ENCODE peak calls at places on chromosomes 12 and 14, in six cellular contexts. Z is K562, X is GM12878, K is HCT116, G is HepG2, T is H1. L is an unnamed sample.

GRCh38 chr14:51928568-51928967 is 60.8 kb upstream of the RTRAF start:
- DNase-seq in Z (no peak), X (no peak), K (no peak), G (no peak), T (no peak), L (no peak)

GRCh38 chr12:104423809-104424208 is 32.9 kb upstream of the CHST11 start:
- DNase-seq in Z (no peak), X (no peak), K (no peak), G (peak; percentile 8), T (no peak), L (no peak)

GRCh38 chr12:54134850-54135249 is 53.9 kb downstream of the SMUG1 start:
- DNase-seq in Z (no peak), X (no peak), K (no peak), G (no peak), T (no peak), L (no peak)

GRCh38 chr12:48998497-48999353 is 450 bp downstream of the DDN start:
- DNase-seq in Z (peak; percentile 59), X (no peak), K (no peak), G (no peak), T (peak; percentile 82), L (no peak)

GRCh38 chr12:111446631-111447570 is 41.2 kb downstream of the SH2B3 start:
- DNase-seq in Z (no peak), X (no peak), K (no peak), G (no peak), T (peak; percentile 40), L (no peak)

GRCh38 chr14:32407170-32407569 is 78.1 kb downstream of the AKAP6 start:
- DNase-seq in Z (no peak), X (no peak), K (no peak), G (no peak), T (no peak), L (no peak)

GRCh38 chr12:90106568-90106967 is 397.9 kb upstream of the ATP2B1 start:
- DNase-seq in Z (no peak), X (no peak), K (no peak), G (no peak), T (no peak), L (no peak)

GRCh38 chr12:130665753-130666152 is 50.3 kb downstream of the RIMBP2 start:
- DNase-seq in Z (no peak), X (no peak), K (no peak), G (no peak), T (no peak), L (no peak)

GRCh38 chr14:99179506-99179905 is 92.5 kb downstream of the BCL11B start:
- DNase-seq in Z (no peak), X (no peak), K (no peak), G (no peak), T (no peak), L (no peak)

GRCh38 chr12:100987552-100988277 is 193.1 kb downstream of the ANO4 start:
- DNase-seq in Z (peak; percentile 12), X (peak; percentile 83), K (peak; percentile 19), G (peak; percentile 20), T (peak; percentile 55), L (peak; percentile 65)

GRCh38 chr12:58309806-58310205 is 368.4 kb downstream of the ATP23 start:
- DNase-seq in Z (no peak), X (no peak), K (no peak), G (no peak), T (no peak), L (no peak)

GRCh38 chr12:14769837-14770494 is 33.3 kb downstream of the WBP11 start:
- DNase-seq in Z (no peak), X (peak; percentile 84), K (peak; percentile 56), G (peak; percentile 83), T (peak; percentile 91), L (peak; percentile 96)

GRCh38 chr14:88967299-88967698 is 142.8 kb downstream of the TTC8 start:
- DNase-seq in Z (no peak), X (no peak), K (no peak), G (no peak), T (no peak), L (no peak)

GRCh38 chr12:14307004-14307403 is 58.5 kb upstream of the ATF7IP start:
- DNase-seq in Z (no peak), X (no peak), K (no peak), G (no peak), T (no peak), L (no peak)

GRCh38 chr14:90093942-90094595 is 32.3 kb downstream of the KCNK13 start:
- DNase-seq in Z (no peak), X (no peak), K (no peak), G (no peak), T (no peak), L (no peak)

GRCh38 chr14:55074662-55075061 is 23.2 kb downstream of the MAPK1IP1L start:
- DNase-seq in Z (no peak), X (peak; percentile 81), K (no peak), G (no peak), T (peak; percentile 43), L (no peak)

GRCh38 chr12:82225871-82226270 is 132.3 kb downstream of the CCDC59 start:
- DNase-seq in Z (no peak), X (no peak), K (no peak), G (no peak), T (no peak), L (no peak)

GRCh38 chr12:87127272-87127671 is 871.1 kb upstream of the MGAT4C start:
- DNase-seq in Z (no peak), X (no peak), K (no peak), G (no peak), T (no peak), L (no peak)

GRCh38 chr12:96301732-96302131 is 98.5 kb downstream of the CDK17 start:
- DNase-seq in Z (no peak), X (no peak), K (no peak), G (no peak), T (no peak), L (no peak)

GRCh38 chr12:122097641-122098364 is 19.2 kb downstream of the MLXIP start:
- DNase-seq in Z (peak; percentile 86), X (no peak), K (no peak), G (peak; percentile 46), T (no peak), L (no peak)
- TF ChIP-seq ZNF274 in Z (no peak), X (no peak), K (no peak), G (no peak), T (no peak), L (no peak)

GRCh38 chr14:102508774-102509743 is 517 bp downstream of the ANKRD9 start:
- DNase-seq in Z (peak; percentile 67), X (no peak), K (no peak), G (no peak), T (no peak), L (no peak)
- H3K9ac ChIP-seq in Z (peak overlapping the region; percentile 90), X (no peak overlapping the region), K (peak overlapping the region; percentile 84), G (peak overlapping the region; percentile 80), T (peak overlapping the region; percentile 68), L (peak overlapping the region; percentile 81)

DNA sequence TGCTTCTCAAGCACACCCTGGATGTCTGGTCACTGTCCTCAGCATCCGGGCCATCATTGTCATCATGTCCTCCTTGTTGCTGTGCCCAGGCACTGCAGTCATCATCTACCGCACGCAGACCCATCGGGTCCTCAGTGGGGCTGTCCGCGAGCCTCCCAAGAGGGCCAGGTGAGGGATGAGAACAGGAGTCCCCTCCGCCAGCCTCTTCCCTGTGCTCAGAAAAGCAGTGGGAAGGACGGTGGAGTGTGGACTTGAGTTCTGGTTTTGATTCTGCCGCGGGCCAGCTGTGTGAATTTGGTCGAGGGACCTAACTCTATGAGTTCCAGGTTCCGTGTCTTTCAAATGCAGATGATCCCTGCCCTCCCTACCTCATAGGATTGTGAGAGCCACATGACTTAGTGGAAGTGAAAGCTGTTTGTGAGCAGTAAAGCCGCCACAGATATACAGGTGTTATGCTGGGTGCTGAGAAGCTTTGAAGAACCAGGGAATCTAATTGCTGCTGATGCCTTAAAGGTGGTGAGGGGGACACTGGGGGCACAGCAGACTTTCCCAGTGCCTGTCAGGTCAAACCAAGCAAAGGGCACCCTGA is 122.9 kb upstream of the RAP1B start:
- DNase-seq in Z (no peak), X (no peak), K (no peak), G (no peak), T (no peak), L (no peak)
- TF ChIP-seq ZNF274 in Z (no peak), X (no peak), K (no peak), G (no peak), T (no peak), L (no peak)

DNA sequence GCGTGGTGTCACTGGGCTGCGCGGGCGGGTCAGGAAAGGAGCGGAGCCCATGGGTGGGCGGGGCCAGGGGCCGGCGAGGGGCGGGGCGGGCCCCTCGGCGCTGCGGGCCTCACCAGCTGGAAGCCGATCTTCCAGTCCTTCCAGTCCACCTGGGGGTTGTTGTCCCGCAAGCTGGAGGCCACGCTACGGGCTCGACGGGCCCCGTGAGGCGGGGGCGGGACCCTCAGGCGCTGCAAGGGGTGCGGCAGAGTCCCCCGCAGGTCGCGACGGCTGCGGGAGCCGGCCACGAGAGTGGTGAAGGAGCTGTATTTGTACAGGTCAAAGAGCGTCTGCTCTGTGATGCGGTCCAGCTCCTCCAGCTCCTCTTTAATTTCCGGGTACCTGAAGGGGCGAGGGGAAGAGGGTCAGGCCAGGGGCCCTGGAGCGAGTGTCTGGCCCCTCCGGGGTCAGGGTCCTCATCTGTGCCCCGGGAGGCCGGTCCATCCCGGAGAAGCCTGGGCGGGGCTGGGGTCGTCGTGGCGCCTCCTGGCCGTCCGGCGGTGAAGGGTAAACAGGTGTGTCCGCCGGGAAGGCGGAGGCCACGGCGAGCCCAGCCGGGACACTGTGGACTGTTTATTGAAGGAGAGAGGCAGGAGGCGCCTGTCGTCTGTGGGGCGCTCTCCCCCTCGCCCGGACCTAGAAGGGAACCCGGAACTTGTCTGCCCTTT is 11.9 kb downstream of the SCNN1A start:
- DNase-seq in Z (peak; percentile 95), X (no peak), K (no peak), G (peak; percentile 85), T (peak; percentile 82), L (no peak)
- H3K9ac ChIP-seq in Z (peak overlapping the region; percentile 68), X (peak overlapping the region; percentile 24), K (peak overlapping the region; percentile 85), G (peak overlapping the region; percentile 79), T (no peak overlapping the region), L (peak overlapping the region; percentile 78)

GRCh38 chr14:33848706-33849454 is 102.0 kb downstream of the EGLN3 start:
- DNase-seq in Z (peak; percentile 30), X (no peak), K (peak; percentile 82), G (peak; percentile 81), T (peak; percentile 89), L (peak; percentile 82)
- TF ChIP-seq ZNF274 in Z (no peak), X (no peak), K (no peak), G (no peak), T (no peak), L (no peak)

GRCh38 chr14:102138935-102139247 is 806 bp upstream of the WDR20 start:
- DNase-seq in Z (no peak), X (no peak), K (no peak), G (no peak), T (no peak), L (no peak)

GRCh38 chr14:102140750-102141145 is 1.1 kb downstream of the WDR20 start:
- DNase-seq in Z (no peak), X (no peak), K (no peak), G (no peak), T (no peak), L (no peak)

GRCh38 chr14:102139248-102140026 is at the start of gene WDR20:
- DNase-seq in Z (peak; percentile 97), X (peak; percentile 93), K (peak; percentile 94), G (peak; percentile 95), T (peak; percentile 100), L (peak; percentile 92)

GRCh38 chr14:102140027-102140749 is 491 bp downstream of the WDR20 start:
- DNase-seq in Z (peak; percentile 51), X (no peak), K (no peak), G (peak; percentile 6), T (peak; percentile 52), L (no peak)

DNA sequence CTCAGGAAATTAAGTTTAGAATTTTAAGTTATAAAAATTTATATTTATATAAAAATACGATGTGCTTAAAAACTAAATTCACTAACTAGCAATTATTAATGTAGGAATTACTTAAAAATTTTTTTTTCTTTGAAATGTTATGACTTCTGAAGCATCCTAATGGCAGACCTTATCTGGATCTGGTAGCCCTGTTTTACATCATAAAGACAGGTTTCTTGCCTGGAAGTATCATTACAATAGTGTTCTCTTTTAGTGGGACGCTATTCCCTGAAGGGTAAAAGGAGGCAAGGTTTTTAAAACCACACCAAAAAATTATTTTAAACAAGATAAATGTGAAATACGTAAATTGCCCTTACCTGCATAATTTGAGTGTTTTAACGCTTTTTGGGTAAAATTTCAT is 2.1 kb downstream of the WDR20 start:
- DNase-seq in Z (no peak), X (no peak), K (no peak), G (no peak), T (no peak), L (no peak)
- H3K9ac ChIP-seq in Z (no peak overlapping the region), X (no peak overlapping the region), K (no peak overlapping the region), G (no peak overlapping the region), T (no peak overlapping the region), L (no peak overlapping the region)